ENCODE peak calls at places on chromosome 13, in ten cellular contexts. One of them, this sample, is unnamed.

GRCh38 chr13:44302948-44303575 is 70.6 kb upstream of the SERP2 start:
- DNase-seq in Calu3: no peak
- DNase-seq in NCI-H1417: no peak
- DNase-seq in stimulated activated CD4-positive, alpha-beta T cell treated with anti-CD3 and anti-CD28 coated beads, Interleukin-12 subunit alpha, Interleukin-12 subunit beta, amount 100 ng/mL, for 48 hours: no peak
- DNase-seq in amniotic stem cell: no peak
- DNase-seq in omental fat pad: no peak
- DNase-seq in activated CD4-positive, alpha-beta T cell treated with anti-CD3 and anti-CD28 coated beads, Interleukin-2, amount 50 U/mL, for 4 hours: no peak
- DNase-seq in Caco-2: no peak
- DNase-seq in small intestine: no peak
- DNase-seq in stimulated activated CD8-positive, alpha-beta memory T cell treated with anti-CD3 and anti-CD28 coated beads, Interleukin-4, amount 100 ng/mL, for 24 hours: no peak
- DNase-seq in this sample: no peak

GRCh38 chr13:103006706-103007426 is 59.4 kb downstream of the SLC10A2 start:
- DNase-seq in omental fat pad: no peak
- DNase-seq in stimulated activated CD8-positive, alpha-beta memory T cell treated with anti-CD3 and anti-CD28 coated beads, Interleukin-4, amount 100 ng/mL, for 24 hours: no peak
- DNase-seq in stimulated activated CD4-positive, alpha-beta T cell treated with anti-CD3 and anti-CD28 coated beads, Interleukin-12 subunit alpha, Interleukin-12 subunit beta, amount 100 ng/mL, for 48 hours: no peak
- DNase-seq in Calu3: no peak
- DNase-seq in small intestine: no peak
- DNase-seq in activated CD4-positive, alpha-beta T cell treated with anti-CD3 and anti-CD28 coated beads, Interleukin-2, amount 50 U/mL, for 4 hours: no peak
- DNase-seq in NCI-H1417: no peak
- DNase-seq in Caco-2: no peak
- DNase-seq in amniotic stem cell: no peak
- DNase-seq in this sample: no peak

GRCh38 chr13:94558721-94559120 is 37.2 kb downstream of the TGDS start:
- DNase-seq in stimulated activated CD8-positive, alpha-beta memory T cell treated with anti-CD3 and anti-CD28 coated beads, Interleukin-4, amount 100 ng/mL, for 24 hours: no peak
- DNase-seq in Calu3: no peak
- DNase-seq in stimulated activated CD4-positive, alpha-beta T cell treated with anti-CD3 and anti-CD28 coated beads, Interleukin-12 subunit alpha, Interleukin-12 subunit beta, amount 100 ng/mL, for 48 hours: no peak
- DNase-seq in omental fat pad: no peak
- DNase-seq in NCI-H1417: no peak
- DNase-seq in amniotic stem cell: no peak
- DNase-seq in small intestine: peak
- DNase-seq in Caco-2: no peak
- DNase-seq in activated CD4-positive, alpha-beta T cell treated with anti-CD3 and anti-CD28 coated beads, Interleukin-2, amount 50 U/mL, for 4 hours: no peak
- DNase-seq in this sample: no peak

GRCh38 chr13:113808058-113808834 is 49.2 kb downstream of the TMEM255B start:
- DNase-seq in omental fat pad: no peak
- DNase-seq in Caco-2: no peak
- DNase-seq in NCI-H1417: no peak
- DNase-seq in stimulated activated CD4-positive, alpha-beta T cell treated with anti-CD3 and anti-CD28 coated beads, Interleukin-12 subunit alpha, Interleukin-12 subunit beta, amount 100 ng/mL, for 48 hours: no peak
- DNase-seq in activated CD4-positive, alpha-beta T cell treated with anti-CD3 and anti-CD28 coated beads, Interleukin-2, amount 50 U/mL, for 4 hours: no peak
- DNase-seq in stimulated activated CD8-positive, alpha-beta memory T cell treated with anti-CD3 and anti-CD28 coated beads, Interleukin-4, amount 100 ng/mL, for 24 hours: no peak
- DNase-seq in small intestine: no peak
- DNase-seq in amniotic stem cell: no peak
- DNase-seq in Calu3: no peak
- DNase-seq in this sample: no peak

GRCh38 chr13:79628463-79628862 is 147.5 kb downstream of the NDFIP2 start:
- DNase-seq in amniotic stem cell: no peak
- DNase-seq in Calu3: no peak
- DNase-seq in small intestine: no peak
- DNase-seq in stimulated activated CD4-positive, alpha-beta T cell treated with anti-CD3 and anti-CD28 coated beads, Interleukin-12 subunit alpha, Interleukin-12 subunit beta, amount 100 ng/mL, for 48 hours: no peak
- DNase-seq in stimulated activated CD8-positive, alpha-beta memory T cell treated with anti-CD3 and anti-CD28 coated beads, Interleukin-4, amount 100 ng/mL, for 24 hours: no peak
- DNase-seq in Caco-2: no peak
- DNase-seq in NCI-H1417: no peak
- DNase-seq in omental fat pad: no peak
- DNase-seq in activated CD4-positive, alpha-beta T cell treated with anti-CD3 and anti-CD28 coated beads, Interleukin-2, amount 50 U/mL, for 4 hours: no peak
- DNase-seq in this sample: no peak

GRCh38 chr13:83943530-83944279 is 61.4 kb upstream of the SLITRK1 start:
- DNase-seq in stimulated activated CD8-positive, alpha-beta memory T cell treated with anti-CD3 and anti-CD28 coated beads, Interleukin-4, amount 100 ng/mL, for 24 hours: no peak
- DNase-seq in amniotic stem cell: no peak
- DNase-seq in NCI-H1417: no peak
- DNase-seq in activated CD4-positive, alpha-beta T cell treated with anti-CD3 and anti-CD28 coated beads, Interleukin-2, amount 50 U/mL, for 4 hours: no peak
- DNase-seq in omental fat pad: no peak
- DNase-seq in stimulated activated CD4-positive, alpha-beta T cell treated with anti-CD3 and anti-CD28 coated beads, Interleukin-12 subunit alpha, Interleukin-12 subunit beta, amount 100 ng/mL, for 48 hours: no peak
- DNase-seq in Calu3: no peak
- DNase-seq in small intestine: no peak
- DNase-seq in Caco-2: no peak
- DNase-seq in this sample: no peak

GRCh38 chr13:99436686-99437416 is 64.4 kb upstream of the TM9SF2 start:
- DNase-seq in activated CD4-positive, alpha-beta T cell treated with anti-CD3 and anti-CD28 coated beads, Interleukin-2, amount 50 U/mL, for 4 hours: peak
- DNase-seq in omental fat pad: peak
- DNase-seq in Caco-2: peak
- DNase-seq in Calu3: peak
- DNase-seq in stimulated activated CD8-positive, alpha-beta memory T cell treated with anti-CD3 and anti-CD28 coated beads, Interleukin-4, amount 100 ng/mL, for 24 hours: peak
- DNase-seq in stimulated activated CD4-positive, alpha-beta T cell treated with anti-CD3 and anti-CD28 coated beads, Interleukin-12 subunit alpha, Interleukin-12 subunit beta, amount 100 ng/mL, for 48 hours: peak
- DNase-seq in NCI-H1417: peak
- DNase-seq in small intestine: peak
- DNase-seq in amniotic stem cell: peak
- DNase-seq in this sample: peak

GRCh38 chr13:111270765-111271164 is 49.7 kb upstream of the TEX29 start:
- DNase-seq in small intestine: no peak
- DNase-seq in amniotic stem cell: no peak
- DNase-seq in Calu3: no peak
- DNase-seq in stimulated activated CD4-positive, alpha-beta T cell treated with anti-CD3 and anti-CD28 coated beads, Interleukin-12 subunit alpha, Interleukin-12 subunit beta, amount 100 ng/mL, for 48 hours: no peak
- DNase-seq in activated CD4-positive, alpha-beta T cell treated with anti-CD3 and anti-CD28 coated beads, Interleukin-2, amount 50 U/mL, for 4 hours: no peak
- DNase-seq in NCI-H1417: no peak
- DNase-seq in omental fat pad: no peak
- DNase-seq in Caco-2: no peak
- DNase-seq in stimulated activated CD8-positive, alpha-beta memory T cell treated with anti-CD3 and anti-CD28 coated beads, Interleukin-4, amount 100 ng/mL, for 24 hours: no peak
- DNase-seq in this sample: no peak

GRCh38 chr13:28355822-28356371 is 139.0 kb downstream of the FLT1 start:
- DNase-seq in stimulated activated CD8-positive, alpha-beta memory T cell treated with anti-CD3 and anti-CD28 coated beads, Interleukin-4, amount 100 ng/mL, for 24 hours: no peak
- DNase-seq in small intestine: no peak
- DNase-seq in activated CD4-positive, alpha-beta T cell treated with anti-CD3 and anti-CD28 coated beads, Interleukin-2, amount 50 U/mL, for 4 hours: no peak
- DNase-seq in omental fat pad: no peak
- DNase-seq in NCI-H1417: no peak
- DNase-seq in stimulated activated CD4-positive, alpha-beta T cell treated with anti-CD3 and anti-CD28 coated beads, Interleukin-12 subunit alpha, Interleukin-12 subunit beta, amount 100 ng/mL, for 48 hours: no peak
- DNase-seq in Caco-2: no peak
- DNase-seq in Calu3: no peak
- DNase-seq in amniotic stem cell: no peak
- DNase-seq in this sample: no peak

GRCh38 chr13:22883961-22884360 is 296.8 kb upstream of the SGCG start:
- DNase-seq in stimulated activated CD4-positive, alpha-beta T cell treated with anti-CD3 and anti-CD28 coated beads, Interleukin-12 subunit alpha, Interleukin-12 subunit beta, amount 100 ng/mL, for 48 hours: no peak
- DNase-seq in activated CD4-positive, alpha-beta T cell treated with anti-CD3 and anti-CD28 coated beads, Interleukin-2, amount 50 U/mL, for 4 hours: no peak
- DNase-seq in amniotic stem cell: no peak
- DNase-seq in small intestine: no peak
- DNase-seq in stimulated activated CD8-positive, alpha-beta memory T cell treated with anti-CD3 and anti-CD28 coated beads, Interleukin-4, amount 100 ng/mL, for 24 hours: no peak
- DNase-seq in omental fat pad: no peak
- DNase-seq in Calu3: no peak
- DNase-seq in NCI-H1417: no peak
- DNase-seq in Caco-2: no peak
- DNase-seq in this sample: no peak

GRCh38 chr13:35917942-35918645 is 213.1 kb downstream of the DCLK1 start:
- DNase-seq in omental fat pad: no peak
- DNase-seq in stimulated activated CD8-positive, alpha-beta memory T cell treated with anti-CD3 and anti-CD28 coated beads, Interleukin-4, amount 100 ng/mL, for 24 hours: no peak
- DNase-seq in activated CD4-positive, alpha-beta T cell treated with anti-CD3 and anti-CD28 coated beads, Interleukin-2, amount 50 U/mL, for 4 hours: no peak
- DNase-seq in Calu3: no peak
- DNase-seq in Caco-2: no peak
- DNase-seq in amniotic stem cell: peak
- DNase-seq in NCI-H1417: no peak
- DNase-seq in stimulated activated CD4-positive, alpha-beta T cell treated with anti-CD3 and anti-CD28 coated beads, Interleukin-12 subunit alpha, Interleukin-12 subunit beta, amount 100 ng/mL, for 48 hours: no peak
- DNase-seq in small intestine: no peak
- DNase-seq in this sample: no peak

GRCh38 chr13:47218611-47219010 is 321.8 kb upstream of the HTR2A start:
- DNase-seq in activated CD4-positive, alpha-beta T cell treated with anti-CD3 and anti-CD28 coated beads, Interleukin-2, amount 50 U/mL, for 4 hours: no peak
- DNase-seq in stimulated activated CD8-positive, alpha-beta memory T cell treated with anti-CD3 and anti-CD28 coated beads, Interleukin-4, amount 100 ng/mL, for 24 hours: no peak
- DNase-seq in omental fat pad: no peak
- DNase-seq in small intestine: no peak
- DNase-seq in stimulated activated CD4-positive, alpha-beta T cell treated with anti-CD3 and anti-CD28 coated beads, Interleukin-12 subunit alpha, Interleukin-12 subunit beta, amount 100 ng/mL, for 48 hours: no peak
- DNase-seq in amniotic stem cell: no peak
- DNase-seq in Calu3: no peak
- DNase-seq in Caco-2: no peak
- DNase-seq in NCI-H1417: no peak
- DNase-seq in this sample: no peak

GRCh38 chr13:94252209-94252608 is 227.3 kb downstream of the DCT start:
- DNase-seq in activated CD4-positive, alpha-beta T cell treated with anti-CD3 and anti-CD28 coated beads, Interleukin-2, amount 50 U/mL, for 4 hours: no peak
- DNase-seq in omental fat pad: no peak
- DNase-seq in Calu3: no peak
- DNase-seq in stimulated activated CD4-positive, alpha-beta T cell treated with anti-CD3 and anti-CD28 coated beads, Interleukin-12 subunit alpha, Interleukin-12 subunit beta, amount 100 ng/mL, for 48 hours: no peak
- DNase-seq in NCI-H1417: no peak
- DNase-seq in amniotic stem cell: no peak
- DNase-seq in small intestine: no peak
- DNase-seq in stimulated activated CD8-positive, alpha-beta memory T cell treated with anti-CD3 and anti-CD28 coated beads, Interleukin-4, amount 100 ng/mL, for 24 hours: no peak
- DNase-seq in Caco-2: no peak
- DNase-seq in this sample: no peak

GRCh38 chr13:63403726-63404125 is 1988.1 kb upstream of the PCDH20 start:
- DNase-seq in small intestine: no peak
- DNase-seq in NCI-H1417: no peak
- DNase-seq in stimulated activated CD8-positive, alpha-beta memory T cell treated with anti-CD3 and anti-CD28 coated beads, Interleukin-4, amount 100 ng/mL, for 24 hours: no peak
- DNase-seq in omental fat pad: no peak
- DNase-seq in Calu3: no peak
- DNase-seq in stimulated activated CD4-positive, alpha-beta T cell treated with anti-CD3 and anti-CD28 coated beads, Interleukin-12 subunit alpha, Interleukin-12 subunit beta, amount 100 ng/mL, for 48 hours: no peak
- DNase-seq in amniotic stem cell: no peak
- DNase-seq in Caco-2: no peak
- DNase-seq in activated CD4-positive, alpha-beta T cell treated with anti-CD3 and anti-CD28 coated beads, Interleukin-2, amount 50 U/mL, for 4 hours: no peak
- DNase-seq in this sample: no peak

GRCh38 chr13:32409561-32410440 is 18.1 kb downstream of the N4BP2L1 start:
- DNase-seq in Caco-2: no peak
- DNase-seq in amniotic stem cell: no peak
- DNase-seq in NCI-H1417: peak
- DNase-seq in stimulated activated CD4-positive, alpha-beta T cell treated with anti-CD3 and anti-CD28 coated beads, Interleukin-12 subunit alpha, Interleukin-12 subunit beta, amount 100 ng/mL, for 48 hours: no peak
- DNase-seq in stimulated activated CD8-positive, alpha-beta memory T cell treated with anti-CD3 and anti-CD28 coated beads, Interleukin-4, amount 100 ng/mL, for 24 hours: no peak
- DNase-seq in activated CD4-positive, alpha-beta T cell treated with anti-CD3 and anti-CD28 coated beads, Interleukin-2, amount 50 U/mL, for 4 hours: no peak
- DNase-seq in Calu3: no peak
- DNase-seq in omental fat pad: no peak
- DNase-seq in small intestine: no peak
- DNase-seq in this sample: no peak

GRCh38 chr13:92842145-92842544 is 384.5 kb upstream of the GPC6 start:
- DNase-seq in stimulated activated CD4-positive, alpha-beta T cell treated with anti-CD3 and anti-CD28 coated beads, Interleukin-12 subunit alpha, Interleukin-12 subunit beta, amount 100 ng/mL, for 48 hours: no peak
- DNase-seq in small intestine: no peak
- DNase-seq in activated CD4-positive, alpha-beta T cell treated with anti-CD3 and anti-CD28 coated beads, Interleukin-2, amount 50 U/mL, for 4 hours: no peak
- DNase-seq in omental fat pad: no peak
- DNase-seq in Calu3: no peak
- DNase-seq in stimulated activated CD8-positive, alpha-beta memory T cell treated with anti-CD3 and anti-CD28 coated beads, Interleukin-4, amount 100 ng/mL, for 24 hours: no peak
- DNase-seq in Caco-2: no peak
- DNase-seq in NCI-H1417: no peak
- DNase-seq in amniotic stem cell: no peak
- DNase-seq in this sample: no peak

GRCh38 chr13:24742294-24742693 is 21.7 kb upstream of the RNF17 start:
- DNase-seq in amniotic stem cell: no peak
- DNase-seq in omental fat pad: no peak
- DNase-seq in small intestine: no peak
- DNase-seq in Caco-2: no peak
- DNase-seq in stimulated activated CD4-positive, alpha-beta T cell treated with anti-CD3 and anti-CD28 coated beads, Interleukin-12 subunit alpha, Interleukin-12 subunit beta, amount 100 ng/mL, for 48 hours: no peak
- DNase-seq in Calu3: no peak
- DNase-seq in activated CD4-positive, alpha-beta T cell treated with anti-CD3 and anti-CD28 coated beads, Interleukin-2, amount 50 U/mL, for 4 hours: no peak
- DNase-seq in NCI-H1417: no peak
- DNase-seq in stimulated activated CD8-positive, alpha-beta memory T cell treated with anti-CD3 and anti-CD28 coated beads, Interleukin-4, amount 100 ng/mL, for 24 hours: no peak
- DNase-seq in this sample: no peak

GRCh38 chr13:30766957-30767603 is 31.7 kb downstream of the ALOX5AP start:
- DNase-seq in omental fat pad: no peak
- DNase-seq in small intestine: peak
- DNase-seq in Calu3: no peak
- DNase-seq in activated CD4-positive, alpha-beta T cell treated with anti-CD3 and anti-CD28 coated beads, Interleukin-2, amount 50 U/mL, for 4 hours: no peak
- DNase-seq in stimulated activated CD8-positive, alpha-beta memory T cell treated with anti-CD3 and anti-CD28 coated beads, Interleukin-4, amount 100 ng/mL, for 24 hours: no peak
- DNase-seq in amniotic stem cell: no peak
- DNase-seq in NCI-H1417: no peak
- DNase-seq in stimulated activated CD4-positive, alpha-beta T cell treated with anti-CD3 and anti-CD28 coated beads, Interleukin-12 subunit alpha, Interleukin-12 subunit beta, amount 100 ng/mL, for 48 hours: no peak
- DNase-seq in Caco-2: peak
- DNase-seq in this sample: no peak